ENCODE peak calls at places on chromosomes 6 and 20, in seven cellular contexts. B is body of pancreas, F is pancreas, N is endothelial cell of umbilical vein, S is thoracic aorta, J is vagina, W is IMR-90. X is an unnamed sample.

GRCh38 chr6:54621285-54621684 is 225.3 kb upstream of the FAM83B start:
- DNase-seq in B (no peak), F (no peak), N (no peak), S (no peak), J (no peak), W (no peak), X (no peak)

GRCh38 chr6:21402368-21402767 is 191.2 kb upstream of the SOX4 start:
- DNase-seq in B (peak; percentile 28), F (no peak), N (no peak), S (no peak), J (no peak), W (peak; percentile 27), X (no peak)

GRCh38 chr6:106765496-106765895 is 136.1 kb downstream of the QRSL1 start:
- DNase-seq in B (peak; percentile 65), F (peak; percentile 66), N (no peak), S (no peak), J (no peak), W (no peak), X (no peak)

GRCh38 chr6:32192608-32193039 is at the start of gene GPSM3:
- DNase-seq in B (peak; percentile 50), F (no peak), N (peak; percentile 57), S (no peak), J (no peak), W (peak; percentile 36), X (peak; percentile 75)

GRCh38 chr6:166330612-166331011 is 11.7 kb downstream of the SFT2D1 start:
- DNase-seq in B (no peak), F (no peak), N (no peak), S (no peak), J (no peak), W (peak; percentile 23), X (no peak)

GRCh38 chr6:143842468-143842901 is 653 bp upstream of the LTV1 start:
- DNase-seq in B (no peak), F (no peak), N (no peak), S (no peak), J (no peak), W (peak; percentile 59), X (no peak)

GRCh38 chr6:138431276-138432062 is 27.4 kb downstream of the HEBP2 start:
- DNase-seq in B (no peak), F (no peak), N (no peak), S (no peak), J (no peak), W (no peak), X (no peak)

GRCh38 chr6:12418946-12419345 is 128.8 kb downstream of the EDN1 start:
- DNase-seq in B (no peak), F (no peak), N (no peak), S (no peak), J (no peak), W (no peak), X (no peak)

GRCh38 chr6:61894536-61894935 is 391.5 kb downstream of the KHDRBS2 start:
- DNase-seq in B (no peak), F (no peak), N (no peak), S (no peak), J (no peak), W (no peak), X (no peak)

GRCh38 chr20:17650816-17651760 is 31.0 kb downstream of the RRBP1 start:
- DNase-seq in B (peak; percentile 25), F (peak; percentile 9), N (no peak), S (no peak), J (no peak), W (peak; percentile 59), X (no peak)

GRCh38 chr20:4534315-4534714 is 187.4 kb upstream of the PRND start:
- DNase-seq in B (no peak), F (no peak), N (no peak), S (no peak), J (no peak), W (no peak), X (no peak)

GRCh38 chr6:76774750-76775396 is 688.4 kb downstream of the HTR1B start:
- DNase-seq in B (peak; percentile 78), F (peak; percentile 83), N (peak; percentile 84), S (no peak), J (no peak), W (no peak), X (no peak)

GRCh38 chr6:31663087-31663960 is 1.5 kb downstream of the GPANK1 start:
- DNase-seq in B (no peak), F (no peak), N (no peak), S (no peak), J (no peak), W (peak; percentile 70), X (no peak)

GRCh38 chr20:1326031-1326930 is 2.7 kb downstream of the SDCBP2 start:
- DNase-seq in B (peak; percentile 0), F (no peak), N (peak; percentile 59), S (no peak), J (peak; percentile 72), W (peak; percentile 41), X (no peak)

GRCh38 chr6:167565884-167566491 is 241.1 kb downstream of the TTLL2 start:
- DNase-seq in B (peak; percentile 38), F (no peak), N (no peak), S (no peak), J (peak; percentile 89), W (no peak), X (peak; percentile 99)

GRCh38 chr6:37779111-37779800 is 40.3 kb upstream of the ZFAND3 start:
- DNase-seq in B (no peak), F (no peak), N (no peak), S (no peak), J (no peak), W (no peak), X (no peak)

GRCh38 chr20:4512891-4513550 is 208.7 kb upstream of the PRND start:
- DNase-seq in B (no peak), F (no peak), N (peak; percentile 90), S (no peak), J (no peak), W (peak; percentile 95), X (peak; percentile 65)

GRCh38 chr6:16759646-16760535 is 1.4 kb downstream of the ATXN1 start:
- DNase-seq in B (peak; percentile 90), F (peak; percentile 84), N (peak; percentile 88), S (peak; percentile 72), J (no peak), W (peak; percentile 84), X (peak; percentile 88)

GRCh38 chr6:122821095-122821494 is 32.0 kb downstream of the SMPDL3A start:
- DNase-seq in B (no peak), F (no peak), N (no peak), S (no peak), J (no peak), W (no peak), X (no peak)

GRCh38 chr6:81718126-81718525 is 34.4 kb downstream of the TENT5A start:
- DNase-seq in B (no peak), F (no peak), N (no peak), S (no peak), J (no peak), W (no peak), X (no peak)

GRCh38 chr6:90701146-90701781 is 114.4 kb upstream of the MAP3K7 start:
- DNase-seq in B (no peak), F (no peak), N (no peak), S (no peak), J (no peak), W (no peak), X (no peak)

GRCh38 chr6:10837009-10837691 is 1.2 kb downstream of the MAK start:
- DNase-seq in B (peak; percentile 18), F (peak; percentile 17), N (peak; percentile 51), S (no peak), J (no peak), W (no peak), X (no peak)

GRCh38 chr20:19423892-19424620 is 211.6 kb downstream of the SLC24A3 start:
- DNase-seq in B (no peak), F (no peak), N (no peak), S (no peak), J (no peak), W (no peak), X (no peak)

GRCh38 chr20:23049933-23050838 is 714 bp upstream of the THBD start:
- DNase-seq in B (peak; percentile 39), F (no peak), N (no peak), S (no peak), J (no peak), W (no peak), X (peak; percentile 69)

GRCh38 chr20:53866787-53867740 is 203.3 kb downstream of the BCAS1 start:
- DNase-seq in B (no peak), F (peak; percentile 12), N (no peak), S (no peak), J (no peak), W (no peak), X (no peak)

GRCh38 chr20:33689493-33689892 is 3.3 kb upstream of the E2F1 start:
- DNase-seq in B (no peak), F (no peak), N (no peak), S (no peak), J (no peak), W (no peak), X (no peak)

GRCh38 chr20:11890331-11891080 is 27.2 kb upstream of the BTBD3 start:
- DNase-seq in B (peak; percentile 93), F (peak; percentile 90), N (peak; percentile 95), S (peak; percentile 51), J (no peak), W (peak; percentile 91), X (peak; percentile 88)

DNA sequence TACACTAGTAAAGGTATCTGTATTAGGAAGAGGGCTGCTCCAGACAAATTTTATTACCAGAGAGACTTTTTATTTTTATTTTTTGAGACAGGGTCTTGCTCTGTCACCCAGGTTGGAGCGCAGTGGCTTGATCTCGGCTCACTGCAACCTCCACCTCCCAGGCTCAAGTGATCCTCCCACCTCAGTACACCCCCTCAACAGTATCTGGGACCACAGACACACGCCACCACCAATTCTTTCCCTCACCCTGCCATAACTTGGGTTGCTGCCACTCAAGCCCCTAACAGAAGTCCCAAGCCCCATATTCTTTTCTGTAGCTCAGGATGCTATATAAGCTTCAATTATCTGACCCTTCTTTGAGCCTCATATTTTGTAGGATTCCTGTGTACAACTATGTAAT is 6.9 kb downstream of the BCL2L1 start:
- DNase-seq in B (no peak), F (no peak), N (no peak), S (no peak), J (no peak), W (no peak), X (no peak)
- H3K36me3 ChIP-seq in B (no peaks in the 10 kb centered on the region), F (no peaks in the 10 kb centered on the region), N (peaks cover 10% of the 10 kb centered on the region), S (peaks cover 5% of the 10 kb centered on the region), J (no peaks in the 10 kb centered on the region), W (peaks cover 31% of the 10 kb centered on the region), X (peaks cover 92% of the 10 kb centered on the region)

GRCh38 chr20:47019106-47019824 is 124.6 kb downstream of the EYA2 start:
- DNase-seq in B (no peak), F (no peak), N (no peak), S (no peak), J (no peak), W (peak; percentile 94), X (no peak)
- H3K27ac ChIP-seq in B (no peak overlapping the region), F (no peak overlapping the region), N (no peak overlapping the region), S (peak overlapping the region; percentile 16), J (peak overlapping the region; percentile 49), W (peak overlapping the region; percentile 73), X (no peak overlapping the region)

DNA sequence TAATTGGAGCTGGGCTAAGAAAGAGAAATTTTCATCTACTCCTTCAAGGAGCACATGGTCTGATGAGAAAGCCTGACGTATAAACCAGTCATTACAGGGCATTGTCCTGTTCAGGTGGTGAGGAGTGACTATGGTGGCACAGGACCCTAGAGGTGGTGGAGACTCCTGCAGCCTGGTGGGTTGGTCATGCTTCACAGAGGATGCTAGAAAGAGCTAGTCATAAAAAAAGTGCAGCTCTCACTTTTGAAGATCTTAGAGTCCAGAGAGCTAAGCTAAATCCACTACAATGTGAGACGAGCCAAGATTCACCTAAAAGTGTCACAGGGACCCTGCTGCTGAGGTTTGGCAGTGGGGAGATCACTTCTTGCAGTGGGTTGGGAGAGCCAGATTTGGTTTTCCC is 9.8 kb upstream of the ZNF831 start:
- DNase-seq in B (no peak), F (no peak), N (no peak), S (no peak), J (peak; percentile 88), W (no peak), X (no peak)
- H3K4me1 ChIP-seq in B (no peaks in the 10 kb centered on the region), F (no peaks in the 10 kb centered on the region), N (no peaks in the 10 kb centered on the region), S (peaks cover 28% of the 10 kb centered on the region), J (peaks cover 61% of the 10 kb centered on the region), W (no peaks in the 10 kb centered on the region), X (no peaks in the 10 kb centered on the region)

GRCh38 chr20:32142991-32143390 is 33.5 kb downstream of the TM9SF4 start:
- DNase-seq in B (no peak), F (no peak), N (no peak), S (no peak), J (no peak), W (no peak), X (no peak)
- H3K36me3 ChIP-seq in B (peaks cover 59% of the 10 kb centered on the region), F (peaks cover 12% of the 10 kb centered on the region), N (peaks cover 10% of the 10 kb centered on the region), S (peaks cover 76% of the 10 kb centered on the region), J (no peaks in the 10 kb centered on the region), W (peaks cover 72% of the 10 kb centered on the region), X (peaks cover 89% of the 10 kb centered on the region)